ENCODE peak calls at places on chromosomes 2 and 18, in seven cellular contexts. A is A549, P is fibroblast of lung, U is astrocyte of the spinal cord, D is mammary epithelial cell, Q is AG10803, C is left ventricle myocardium inferior. S is an unnamed sample.

GRCh38 chr18:59952283-59953007 is 52.6 kb downstream of the PMAIP1 start:
- DNase-seq in P (no peak), Q (no peak), D (no peak), A (no peak), U (no peak), C (no peak), S (no peak)

GRCh38 chr2:76446872-76447271 is 736.2 kb upstream of the GCFC2 start:
- DNase-seq in D (no peak), P (no peak), Q (no peak), A (no peak), C (no peak), U (no peak), S (no peak)

GRCh38 chr2:26848336-26849055 is 564 bp downstream of the DPYSL5 start:
- DNase-seq in Q (no peak), P (no peak), D (peak), C (no peak), A (peak), U (no peak), S (no peak)

GRCh38 chr2:51219468-51219867 is 187.5 kb upstream of the NRXN1 start:
- DNase-seq in A (no peak), P (peak), Q (peak), U (peak), D (no peak), C (no peak), S (no peak)

GRCh38 chr2:19769513-19769912 is 132.3 kb downstream of the TTC32 start:
- DNase-seq in P (no peak), C (no peak), U (no peak), Q (no peak), A (peak), D (no peak), S (peak)

GRCh38 chr2:938181-939005 is 12.3 kb upstream of the SNTG2 start:
- DNase-seq in A (no peak), Q (peak), C (no peak), P (no peak), D (no peak), U (no peak), S (no peak)

GRCh38 chr18:13376841-13377351 is 158.3 kb downstream of the LDLRAD4 start:
- DNase-seq in P (no peak), D (no peak), Q (no peak), C (no peak), U (no peak), A (no peak), S (no peak)

GRCh38 chr18:42514522-42514921 is 559.5 kb downstream of the PIK3C3 start:
- DNase-seq in C (no peak), P (peak), A (no peak), U (peak), Q (no peak), D (peak), S (peak)

GRCh38 chr2:141766225-141766624 is 364.6 kb downstream of the LRP1B start:
- DNase-seq in P (no peak), A (no peak), U (peak), Q (no peak), D (no peak), C (no peak), S (no peak)

GRCh38 chr18:75202976-75203375 is 6.0 kb downstream of the PTGR3 start:
- DNase-seq in C (no peak), U (peak), P (no peak), Q (no peak), D (no peak), A (no peak), S (no peak)

GRCh38 chr2:136113767-136114070 is 4.2 kb downstream of the CXCR4 start:
- DNase-seq in U (no peak), P (no peak), C (no peak), A (no peak), Q (no peak), D (no peak), S (no peak)

GRCh38 chr2:28160986-28161425 is 231.7 kb upstream of the FOSL2 start:
- DNase-seq in Q (peak), A (peak), C (no peak), P (peak), U (peak), D (peak), S (peak)

GRCh38 chr2:113084249-113085000 is 16.7 kb downstream of the IL1F10 start:
- DNase-seq in Q (no peak), A (no peak), P (no peak), D (peak), C (no peak), U (peak), S (no peak)

GRCh38 chr2:70516596-70516995 is 37.0 kb downstream of the TGFA start:
- DNase-seq in D (peak), C (no peak), A (peak), U (no peak), P (peak), Q (peak), S (no peak)

GRCh38 chr18:36511791-36512352 is 214.4 kb downstream of the FHOD3 start:
- DNase-seq in A (no peak), Q (peak), C (no peak), D (no peak), U (no peak), P (no peak), S (peak)

GRCh38 chr2:240131296-240131695 is 4.8 kb downstream of the COPS9 start:
- DNase-seq in A (no peak), D (no peak), Q (no peak), C (no peak), U (no peak), P (no peak), S (no peak)

GRCh38 chr2:70070557-70071268 is 16.6 kb upstream of the PCBP1 start:
- DNase-seq in Q (peak), U (peak), C (peak), D (peak), A (peak), P (peak), S (peak)

GRCh38 chr18:26103579-26103978 is 13.2 kb upstream of the SS18 start:
- DNase-seq in C (no peak), D (no peak), Q (no peak), P (no peak), U (no peak), A (peak), S (peak)

GRCh38 chr2:143893340-143893739 is 626.6 kb downstream of the ZEB2 start:
- DNase-seq in Q (no peak), U (no peak), P (no peak), C (no peak), D (no peak), A (no peak), S (no peak)

GRCh38 chr2:42877936-42878335 is 85.6 kb upstream of the HAAO start:
- DNase-seq in D (no peak), U (no peak), Q (no peak), C (no peak), P (no peak), A (no peak), S (no peak)

GRCh38 chr2:109711230-109712125 is 82.6 kb upstream of the RGPD5 start:
- DNase-seq in A (no peak), Q (no peak), U (no peak), P (no peak), D (no peak), C (no peak), S (no peak)

GRCh38 chr2:86764661-86765307 is 25.9 kb downstream of the CD8A start:
- DNase-seq in D (peak), P (peak), U (peak), A (peak), C (no peak), Q (peak), S (peak)

GRCh38 chr2:127577973-127578372 is 42.5 kb downstream of the MYO7B start:
- DNase-seq in P (no peak), U (no peak), C (no peak), Q (no peak), D (no peak), A (no peak), S (no peak)

GRCh38 chr2:25736899-25737515 is 63.6 kb upstream of the DTNB start:
- DNase-seq in C (no peak), D (no peak), U (no peak), A (no peak), P (no peak), Q (no peak), S (no peak)

GRCh38 chr2:42961948-42962347 is 169.6 kb upstream of the HAAO start:
- DNase-seq in D (no peak), C (no peak), Q (no peak), P (no peak), A (no peak), U (no peak), S (no peak)

GRCh38 chr2:100786985-100787384 is 33.0 kb upstream of the NPAS2 start:
- DNase-seq in Q (no peak), A (no peak), P (no peak), U (no peak), D (no peak), C (no peak), S (no peak)

GRCh38 chr2:66171530-66171929 is 263.4 kb upstream of the MEIS1 start:
- DNase-seq in U (no peak), D (no peak), A (no peak), P (no peak), Q (no peak), C (no peak), S (no peak)

GRCh38 chr2:218559021-218559420 is 9.1 kb downstream of the USP37 start:
- DNase-seq in U (no peak), C (no peak), Q (no peak), A (no peak), D (no peak), P (no peak), S (no peak)

GRCh38 chr2:232042911-232043564 is 81.5 kb downstream of the DIS3L2 start:
- DNase-seq in P (peak), U (peak), D (peak), Q (peak), A (no peak), C (no peak), S (no peak)

GRCh38 chr18:79874553-79875530 is 76.6 kb downstream of the SLC66A2 start:
- DNase-seq in D (no peak), A (no peak), C (no peak), P (no peak), Q (no peak), U (no peak), S (no peak)

GRCh38 chr2:96953611-96954489 is 32.5 kb downstream of the FAM178B start:
- DNase-seq in P (no peak), U (no peak), Q (no peak), D (no peak), C (no peak), A (no peak), S (no peak)

GRCh38 chr18:63850010-63850409 is 37.5 kb upstream of the SERPINB2 start:
- DNase-seq in P (no peak), Q (peak), A (peak), D (no peak), C (no peak), U (no peak), S (peak)

GRCh38 chr18:2303517-2304238 is 267.6 kb downstream of the METTL4 start:
- DNase-seq in Q (peak), U (peak), D (peak), P (peak), A (peak), C (no peak), S (no peak)

GRCh38 chr2:239106314-239106908 is 258.5 kb downstream of the TWIST2 start:
- DNase-seq in C (peak), P (peak), D (peak), A (peak), Q (peak), U (peak), S (peak)

DNA sequence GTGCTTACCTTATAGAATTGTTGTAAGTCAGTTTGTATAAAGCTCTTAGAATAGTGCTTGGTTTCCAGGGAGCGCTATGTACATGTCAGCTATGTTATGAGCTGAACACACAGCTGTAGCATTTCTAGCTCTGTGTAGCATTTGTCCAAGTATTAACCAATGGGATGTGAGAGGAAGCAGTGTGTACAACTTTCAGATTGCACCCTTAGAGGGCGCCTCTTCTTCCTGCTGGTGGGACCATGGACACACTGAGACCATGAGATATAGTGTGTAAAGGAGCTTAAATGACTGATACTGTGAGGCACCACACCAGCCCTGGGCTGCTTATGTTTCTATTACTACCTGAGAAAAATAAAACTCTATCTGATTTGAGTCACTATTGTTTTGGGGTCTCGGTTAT is 380.2 kb downstream of the LNPK start:
- DNase-seq in A (no peak), U (no peak), P (no peak), Q (no peak), C (no peak), D (no peak), S (no peak)
- TF ChIP-seq CTCF in A (no peak), U (no peak), P (no peak), Q (no peak), C (no peak), D (no peak), S (no peak)

DNA sequence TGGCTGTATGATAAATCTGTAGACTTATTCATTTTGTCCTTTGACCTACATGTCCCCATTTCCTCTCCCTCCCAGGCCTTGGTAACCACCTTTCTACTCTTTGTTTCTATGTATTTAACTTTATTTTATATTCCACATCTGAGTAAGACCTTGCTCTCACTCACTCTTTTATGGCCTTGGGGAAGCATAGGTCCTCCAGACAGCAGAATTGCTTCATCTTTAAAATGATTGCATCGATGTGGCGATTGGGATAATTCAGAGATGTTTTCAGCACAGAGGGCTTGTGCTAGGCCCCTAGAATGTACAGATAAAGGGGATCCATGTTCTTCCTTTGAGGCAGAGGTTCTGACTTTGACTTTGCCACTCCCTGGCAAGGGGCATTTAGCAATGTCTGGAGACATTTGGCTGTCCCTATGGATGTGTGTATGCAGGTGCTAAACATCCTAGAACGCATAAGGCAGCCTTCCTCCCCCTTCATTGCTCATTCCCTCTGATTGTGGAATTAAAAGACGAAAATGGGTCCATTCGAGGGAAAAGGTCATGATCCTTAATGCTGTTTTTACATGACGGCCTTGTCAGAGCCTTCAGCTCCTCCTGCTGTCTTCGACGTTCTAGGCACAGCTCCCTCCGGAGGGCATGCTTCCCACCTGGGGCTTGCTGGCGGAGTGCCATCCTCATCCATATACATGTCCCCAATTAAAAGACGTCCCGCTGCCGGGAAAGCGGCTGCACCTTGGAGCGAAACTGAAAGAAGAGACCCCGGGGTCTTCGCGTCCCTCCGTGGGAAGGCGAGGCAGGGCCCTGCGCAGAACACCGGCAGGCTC is 1.1 kb upstream of the GPR39 start:
- DNase-seq in C (no peak), P (no peak), D (peak), Q (peak), A (peak), U (peak), S (peak)
- H3K4me3 ChIP-seq in C (peak), P (peak), D (peak), Q (peak), A (peak), U (peak), S (peak)

DNA sequence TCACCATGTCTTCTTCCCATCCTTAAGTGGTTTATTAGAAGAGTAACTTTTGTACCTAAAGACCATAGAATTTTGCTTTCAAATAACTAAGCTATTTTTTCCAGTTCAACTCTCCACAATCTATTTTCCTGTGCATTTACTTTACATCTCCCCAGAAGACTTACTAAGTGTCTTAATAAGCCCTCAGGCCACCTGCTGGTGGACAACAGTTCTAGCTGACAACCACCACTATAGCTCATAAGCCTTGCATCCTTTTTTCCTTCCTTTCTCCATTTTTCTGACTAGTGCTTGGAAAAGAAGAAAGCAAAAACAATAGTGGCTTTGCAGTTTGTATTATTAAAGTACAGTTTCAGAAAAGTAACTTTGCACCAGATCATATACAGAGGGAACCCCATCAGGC is 149.5 kb upstream of the TMEM200C start:
- DNase-seq in A (no peak), U (no peak), P (no peak), D (no peak), Q (no peak), C (no peak), S (no peak)
- TF ChIP-seq CTCF in A (no peak), U (peak), P (peak), D (no peak), Q (peak), C (no peak), S (peak)

DNA sequence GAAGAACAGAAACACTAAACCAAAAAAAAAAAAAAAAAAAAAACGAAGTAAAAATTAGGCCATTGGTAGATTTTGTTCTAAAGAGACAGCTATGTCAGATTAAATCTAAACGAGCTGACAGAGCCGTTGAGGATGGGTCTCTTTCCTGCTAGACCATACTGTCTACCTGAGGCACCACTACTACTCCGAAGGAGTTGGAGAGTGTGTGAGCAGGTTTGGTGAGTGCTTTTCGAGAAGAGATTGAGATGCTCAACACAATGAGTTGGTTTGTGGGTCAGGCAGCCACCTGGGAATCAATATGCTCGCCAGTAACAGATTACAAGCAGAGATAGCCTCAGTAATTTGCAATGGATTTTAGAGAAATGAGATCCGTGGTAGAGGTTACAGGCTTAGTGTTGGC is 281.5 kb upstream of the EPAS1 start:
- DNase-seq in C (no peak), D (no peak), A (no peak), U (no peak), P (no peak), Q (no peak), S (no peak)
- H3K4me3 ChIP-seq in C (no peak), D (no peak), A (no peak), U (no peak), P (no peak), Q (no peak), S (no peak)

DNA sequence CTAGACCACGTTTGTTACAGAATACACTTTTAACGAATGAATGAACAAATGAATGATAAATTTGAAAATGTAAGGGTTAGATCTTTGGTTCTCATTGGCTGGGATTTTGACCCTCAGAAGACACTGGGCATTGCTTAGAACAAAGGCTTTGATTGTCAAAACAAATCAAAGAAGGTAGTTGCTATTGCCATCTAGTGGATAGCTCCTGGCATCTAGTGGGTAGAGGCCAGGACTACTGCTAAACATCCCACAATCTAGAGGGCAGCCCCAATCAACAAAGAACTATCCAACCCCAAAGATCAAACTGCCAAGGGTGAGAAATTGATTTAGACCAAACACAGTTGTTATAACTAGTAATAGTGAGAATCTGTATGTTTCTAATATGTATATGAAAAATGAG is 552.3 kb downstream of the KCNJ3 start:
- DNase-seq in U (no peak), P (no peak), C (no peak), A (peak), D (peak), Q (no peak), S (no peak)
- TF ChIP-seq CTCF in U (peak), P (no peak), C (peak), A (peak), D (peak), Q (no peak), S (peak)